ENCODE peak calls at places on chromosome 20, in eight cellular contexts. U, G, Q, E, O, I, L and Z are unnamed samples.

GRCh38 chr20:23746321-23746720 is 4.4 kb downstream of the CST1 start:
- DNase-seq in U (no peak), G (no peak), Q (no peak), E (no peak), O (no peak), I (no peak), L (no peak), Z (no peak)

GRCh38 chr20:52918311-52918710 is 53.8 kb upstream of the TSHZ2 start:
- DNase-seq in U (no peak), G (no peak), Q (no peak), E (no peak), O (no peak), I (no peak), L (no peak), Z (no peak)

GRCh38 chr20:35002426-35003210 is 47.0 kb downstream of the MYH7B start:
- DNase-seq in U (no peak), G (no peak), Q (no peak), E (no peak), O (no peak), I (no peak), L (no peak), Z (no peak)

GRCh38 chr20:2302369-2302768 is 6.6 kb downstream of the TGM3 start:
- DNase-seq in U (no peak), G (no peak), Q (no peak), E (no peak), O (no peak), I (no peak), L (no peak), Z (no peak)

GRCh38 chr20:38420232-38421085 is 14.7 kb downstream of the SNHG17 start:
- DNase-seq in U (no peak), G (no peak), Q (no peak), E (no peak), O (peak), I (no peak), L (no peak), Z (no peak)

GRCh38 chr20:925516-925915 is 9.4 kb upstream of the ANGPT4 start:
- DNase-seq in U (no peak), G (no peak), Q (no peak), E (no peak), O (no peak), I (no peak), L (no peak), Z (no peak)

GRCh38 chr20:4135385-4136077 is 120.2 kb upstream of the RNF24 start:
- DNase-seq in U (no peak), G (peak), Q (no peak), E (peak), O (peak), I (peak), L (no peak), Z (peak)

GRCh38 chr20:44850883-44851282 is 34.6 kb upstream of the YWHAB start:
- DNase-seq in U (no peak), G (no peak), Q (no peak), E (no peak), O (no peak), I (no peak), L (no peak), Z (no peak)

GRCh38 chr20:45538209-45538798 is 978 bp downstream of the WFDC6 start:
- DNase-seq in U (no peak), G (no peak), Q (no peak), E (no peak), O (no peak), I (no peak), L (no peak), Z (no peak)

GRCh38 chr20:49583343-49583668 is 15.4 kb upstream of the PTGIS start:
- DNase-seq in U (no peak), G (no peak), Q (no peak), E (no peak), O (no peak), I (no peak), L (no peak), Z (no peak)

GRCh38 chr20:58135441-58136170 is 92.8 kb downstream of the ANKRD60 start:
- DNase-seq in U (no peak), G (no peak), Q (no peak), E (no peak), O (peak), I (no peak), L (no peak), Z (peak)

GRCh38 chr20:44959082-44959895 is 908 bp downstream of the TOMM34 start:
- DNase-seq in U (no peak), G (peak), Q (peak), E (peak), O (peak), I (peak), L (peak), Z (peak)

GRCh38 chr20:58389324-58389967 is 417 bp downstream of the VAPB start:
- DNase-seq in U (peak), G (peak), Q (no peak), E (peak), O (peak), I (peak), L (no peak), Z (peak)

GRCh38 chr20:60008130-60008808 is 50.0 kb downstream of the CDH26 start:
- DNase-seq in U (no peak), G (no peak), Q (no peak), E (no peak), O (no peak), I (no peak), L (no peak), Z (no peak)

GRCh38 chr20:19761853-19762252 is 3.8 kb downstream of the RIN2 start:
- DNase-seq in U (no peak), G (no peak), Q (no peak), E (no peak), O (no peak), I (no peak), L (no peak), Z (no peak)

GRCh38 chr20:5608104-5608447 is 142.1 kb upstream of the SHLD1 start:
- DNase-seq in U (no peak), G (no peak), Q (no peak), E (no peak), O (no peak), I (no peak), L (no peak), Z (no peak)

GRCh38 chr20:16759161-16759523 is 11.0 kb downstream of the OTOR start:
- DNase-seq in U (no peak), G (no peak), Q (no peak), E (no peak), O (no peak), I (no peak), L (no peak), Z (no peak)

GRCh38 chr20:3071610-3072529 is at the start of gene OXT:
- DNase-seq in U (no peak), G (no peak), Q (peak), E (no peak), O (no peak), I (peak), L (peak), Z (no peak)

GRCh38 chr20:58708246-58708931 is 15.8 kb downstream of the NPEPL1 start:
- DNase-seq in U (no peak), G (no peak), Q (no peak), E (peak), O (no peak), I (no peak), L (peak), Z (no peak)

GRCh38 chr20:37172836-37173235 is 6.3 kb upstream of the RPN2 start:
- DNase-seq in U (no peak), G (no peak), Q (no peak), E (no peak), O (no peak), I (no peak), L (no peak), Z (no peak)

GRCh38 chr20:3727333-3728035 is 5.0 kb upstream of the HSPA12B start:
- DNase-seq in U (no peak), G (peak), Q (no peak), E (no peak), O (no peak), I (no peak), L (no peak), Z (no peak)

GRCh38 chr20:38610521-38610920 is 8.9 kb downstream of the ARHGAP40 start:
- DNase-seq in U (no peak), G (peak), Q (no peak), E (no peak), O (peak), I (no peak), L (no peak), Z (no peak)

GRCh38 chr20:59428441-59429205 is 128.2 kb downstream of the EDN3 start:
- DNase-seq in U (no peak), G (no peak), Q (no peak), E (no peak), O (no peak), I (no peak), L (no peak), Z (peak)

GRCh38 chr20:969868-970267 is 32.2 kb downstream of the RSPO4 start:
- DNase-seq in U (no peak), G (no peak), Q (no peak), E (no peak), O (no peak), I (no peak), L (no peak), Z (no peak)

GRCh38 chr20:18259730-18260129 is 28.6 kb upstream of the ZNF133 start:
- DNase-seq in U (no peak), G (no peak), Q (no peak), E (no peak), O (no peak), I (no peak), L (no peak), Z (no peak)

GRCh38 chr20:57322476-57322875 is 7.1 kb upstream of the SPO11 start:
- DNase-seq in U (no peak), G (no peak), Q (no peak), E (no peak), O (no peak), I (no peak), L (no peak), Z (no peak)

GRCh38 chr20:46027245-46027853 is 1.7 kb upstream of the SLC12A5 start:
- DNase-seq in U (peak), G (no peak), Q (no peak), E (peak), O (peak), I (peak), L (no peak), Z (peak)

GRCh38 chr20:63519765-63520593 is 586 bp upstream of the PPDPF start:
- DNase-seq in U (peak), G (peak), Q (peak), E (no peak), O (peak), I (peak), L (peak), Z (no peak)

GRCh38 chr20:5835870-5836269 is 85.7 kb downstream of the SHLD1 start:
- DNase-seq in U (no peak), G (no peak), Q (no peak), E (no peak), O (peak), I (no peak), L (no peak), Z (no peak)

GRCh38 chr20:4065405-4065841 is 50.1 kb upstream of the RNF24 start:
- DNase-seq in U (no peak), G (peak), Q (no peak), E (no peak), O (peak), I (no peak), L (no peak), Z (no peak)